ENCODE peak calls at places on chromosome 22, in eight cellular contexts. M is caudate nucleus; A is NCI-H2171; F is LoVo; O is NCI-H345; N is SHP77; P is stimulated activated CD8-positive, alpha-beta memory T cell treated with anti-CD3 and anti-CD28 coated beads, Interleukin-15, amount 100 ng/mL, for 4 hours; X is fibroblast of pulmonary artery. E is an unnamed sample.

GRCh38 chr22:40036591-40037225 is 42.0 kb downstream of the FAM83F start:
- DNase-seq in P (no peak), N (peak; percentile 81), M (peak; percentile 35), A (peak; percentile 33), F (peak; percentile 55), O (peak; percentile 39), X (peak; percentile 86), E (no peak)

GRCh38 chr22:42283288-42284229 is 13.1 kb upstream of the TCF20 start:
- DNase-seq in O (no peak), M (no peak), P (no peak), N (no peak), A (no peak), F (no peak), X (no peak), E (peak; percentile 34)

GRCh38 chr22:47623056-47623739 is 860.7 kb downstream of the TBC1D22A start:
- DNase-seq in F (no peak), A (no peak), O (no peak), N (no peak), X (no peak), M (no peak), P (no peak), E (no peak)

GRCh38 chr22:43110444-43110926 is at the start of gene BIK:
- DNase-seq in F (peak; percentile 53), O (peak; percentile 39), A (peak; percentile 57), M (no peak), P (no peak), X (peak; percentile 36), N (no peak), E (peak; percentile 35)

GRCh38 chr22:46574993-46575914 is 37.8 kb upstream of the CELSR1 start:
- DNase-seq in O (no peak), M (no peak), N (peak; percentile 16), F (peak; percentile 57), X (peak; percentile 10), P (no peak), A (no peak), E (peak; percentile 83)

GRCh38 chr22:21762712-21763581 is 27.4 kb upstream of the YPEL1 start:
- DNase-seq in F (no peak), M (no peak), X (no peak), P (peak; percentile 32), A (no peak), O (no peak), N (no peak), E (no peak)

GRCh38 chr22:40498454-40499186 is 128.2 kb downstream of the SGSM3 start:
- DNase-seq in M (no peak), P (no peak), N (peak; percentile 54), F (peak; percentile 81), O (no peak), X (peak; percentile 81), A (no peak), E (peak; percentile 11)

GRCh38 chr22:47027766-47028165 is 265.3 kb downstream of the TBC1D22A start:
- DNase-seq in N (no peak), F (no peak), X (no peak), M (no peak), P (no peak), A (no peak), O (no peak), E (no peak)

GRCh38 chr22:46738961-46739870 is 1.2 kb upstream of the CERK start:
- DNase-seq in X (peak; percentile 64), P (no peak), N (peak; percentile 79), A (peak; percentile 71), F (peak; percentile 89), O (no peak), M (peak; percentile 23), E (no peak)

GRCh38 chr22:29758068-29758622 is 8.7 kb downstream of the ZMAT5 start:
- DNase-seq in A (no peak), P (no peak), O (no peak), F (no peak), M (no peak), X (no peak), N (no peak), E (no peak)

GRCh38 chr22:26570126-26570525 is 19.8 kb downstream of the TPST2 start:
- DNase-seq in P (no peak), F (no peak), M (no peak), N (no peak), A (no peak), O (no peak), X (no peak), E (peak; percentile 5)

GRCh38 chr22:36765943-36766450 is 9.9 kb downstream of the IFT27 start:
- DNase-seq in N (no peak), X (no peak), O (no peak), F (no peak), P (no peak), M (no peak), A (no peak), E (no peak)